ENCODE peak calls at places on chromosomes 1 and 21, in ten cellular contexts. J, T, A, W, Q, V, U, D, Z and I are unnamed samples.

GRCh38 chr1:17507916-17508315 is 31.6 kb upstream of the ARHGEF10L start:
- DNase-seq in J (no peak), T (no peak), A (no peak), W (no peak), Q (peak), V (no peak), U (no peak), D (no peak), Z (no peak), I (no peak)

GRCh38 chr1:101043776-101044175 is 18.2 kb upstream of the DPH5 start:
- DNase-seq in J (peak), T (peak), A (peak), W (peak), Q (no peak), V (no peak), U (no peak), D (no peak), Z (no peak), I (no peak)

GRCh38 chr1:200483491-200484143 is 73.8 kb upstream of the ZNF281 start:
- DNase-seq in J (peak), T (peak), A (peak), W (peak), Q (no peak), V (no peak), U (no peak), D (no peak), Z (peak), I (no peak)

GRCh38 chr1:56709269-56709880 is 64.3 kb downstream of the PRKAA2 start:
- DNase-seq in J (peak), T (peak), A (peak), W (peak), Q (no peak), V (no peak), U (peak), D (no peak), Z (no peak), I (no peak)

GRCh38 chr21:43365611-43366426 is 61.1 kb downstream of the SIK1 start:
- DNase-seq in J (no peak), T (no peak), A (no peak), W (no peak), Q (no peak), V (no peak), U (no peak), D (no peak), Z (no peak), I (no peak)

GRCh38 chr1:26799479-26800133 is 11.9 kb downstream of the PIGV start:
- DNase-seq in J (peak), T (peak), A (peak), W (peak), Q (no peak), V (no peak), U (peak), D (no peak), Z (no peak), I (no peak)

GRCh38 chr1:111730282-111730681 is 8.9 kb downstream of the INKA2 start:
- DNase-seq in J (no peak), T (no peak), A (no peak), W (no peak), Q (no peak), V (no peak), U (no peak), D (no peak), Z (peak), I (no peak)

GRCh38 chr1:154888757-154889156 is 18.7 kb upstream of the KCNN3 start:
- DNase-seq in J (no peak), T (no peak), A (no peak), W (no peak), Q (no peak), V (no peak), U (no peak), D (no peak), Z (no peak), I (no peak)

GRCh38 chr1:228698017-228698329 is 37.3 kb upstream of the RHOU start:
- DNase-seq in J (no peak), T (no peak), A (no peak), W (no peak), Q (no peak), V (no peak), U (no peak), D (no peak), Z (no peak), I (no peak)

GRCh38 chr1:210053126-210053525 is 115.1 kb downstream of the SYT14 start:
- DNase-seq in J (no peak), T (no peak), A (no peak), W (no peak), Q (no peak), V (no peak), U (no peak), D (no peak), Z (no peak), I (no peak)

GRCh38 chr1:40663324-40664166 is 1.9 kb downstream of the RIMS3 start:
- DNase-seq in J (no peak), T (no peak), A (no peak), W (no peak), Q (peak), V (no peak), U (no peak), D (no peak), Z (no peak), I (no peak)

GRCh38 chr1:225611537-225612223 is 41.2 kb downstream of the ENAH start:
- DNase-seq in J (no peak), T (no peak), A (no peak), W (no peak), Q (no peak), V (no peak), U (no peak), D (no peak), Z (no peak), I (no peak)
- TF ChIP-seq CTCF in J (no peak), T (no peak), A (no peak), W (no peak), Q (no peak), V (no peak), U (no peak), D (no peak), Z (no peak), I (no peak)

GRCh38 chr1:171485375-171486047 is at the start of gene PRRC2C:
- DNase-seq in J (peak), T (peak), A (peak), W (peak), Q (peak), V (peak), U (peak), D (peak), Z (peak), I (peak)
- TF ChIP-seq CTCF in J (peak), T (peak), A (peak), W (peak), Q (no peak), V (peak), U (peak), D (peak), Z (peak), I (peak)

GRCh38 chr1:34108269-34108668 is 56.8 kb downstream of the CSMD2 start:
- DNase-seq in J (no peak), T (no peak), A (no peak), W (peak), Q (no peak), V (no peak), U (no peak), D (no peak), Z (peak), I (peak)

GRCh38 chr1:34113362-34113761 is 51.7 kb downstream of the CSMD2 start:
- DNase-seq in J (peak), T (no peak), A (no peak), W (no peak), Q (peak), V (no peak), U (no peak), D (no peak), Z (peak), I (no peak)

GRCh38 chr1:34115233-34115632 is 49.8 kb downstream of the CSMD2 start:
- DNase-seq in J (no peak), T (no peak), A (no peak), W (no peak), Q (no peak), V (no peak), U (no peak), D (no peak), Z (no peak), I (no peak)

GRCh38 chr1:34108711-34109110 is 56.3 kb downstream of the CSMD2 start:
- DNase-seq in J (no peak), T (no peak), A (no peak), W (no peak), Q (no peak), V (no peak), U (no peak), D (no peak), Z (peak), I (peak)

GRCh38 chr1:34113887-34114286 is 51.1 kb downstream of the CSMD2 start:
- DNase-seq in J (peak), T (peak), A (peak), W (peak), Q (peak), V (no peak), U (no peak), D (no peak), Z (no peak), I (no peak)
- TF ChIP-seq CTCF in J (peak), T (peak), A (peak), W (peak), Q (peak), V (no peak), U (peak), D (peak), Z (no peak), I (no peak)

DNA sequence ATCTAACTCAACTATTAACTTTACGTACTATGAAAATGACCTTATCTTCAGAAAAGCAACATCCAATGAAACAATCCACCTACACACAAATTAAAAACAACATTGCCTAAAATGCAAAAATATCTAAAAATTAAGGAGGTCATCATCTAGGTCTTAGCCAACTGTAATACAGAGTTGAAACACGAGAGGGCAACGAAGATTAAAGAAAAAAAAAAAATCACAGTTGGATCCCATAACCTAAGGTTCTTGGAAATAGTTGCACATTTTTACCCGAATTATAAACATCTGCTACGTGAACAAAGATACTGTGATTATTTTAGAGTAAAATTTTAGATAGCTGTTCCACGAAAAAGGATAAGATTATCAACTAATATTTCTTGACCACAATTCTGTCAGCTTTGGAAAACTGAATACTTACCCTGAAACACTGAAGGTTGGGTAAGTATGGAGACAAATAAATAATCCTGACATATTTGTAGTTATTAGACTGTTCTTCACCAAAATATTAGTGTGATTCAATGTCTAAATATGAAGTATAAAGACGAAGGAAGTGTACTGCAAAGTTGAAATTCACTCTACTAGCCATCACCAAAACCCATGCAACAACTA is 88.0 kb upstream of the AK4 start:
- DNase-seq in J (peak), T (peak), A (no peak), W (peak), Q (no peak), V (no peak), U (no peak), D (no peak), Z (no peak), I (no peak)
- TF ChIP-seq CTCF in J (peak), T (peak), A (peak), W (peak), Q (peak), V (no peak), U (peak), D (peak), Z (peak), I (peak)